ENCODE peak calls at places on chromosomes 5 and 9, in six cellular contexts. One of them, this sample, is unnamed.

GRCh38 chr5:13574634-13575033 is 369.9 kb downstream of the DNAH5 start:
- DNase-seq in stimulated activated CD8-positive, alpha-beta memory T cell treated with anti-CD3 and anti-CD28 coated beads, Interleukin-4, amount 100 ng/mL, for 1 hour: no peak
- DNase-seq in GM04504: no peak
- DNase-seq in C1 segment of cervical spinal cord: no peak
- DNase-seq in non-pigmented ciliary epithelial cell: no peak
- DNase-seq in NCI-H1105: no peak
- DNase-seq in this sample: no peak

GRCh38 chr5:134411546-134412266 is at the start of gene CDKN2AIPNL:
- DNase-seq in stimulated activated CD8-positive, alpha-beta memory T cell treated with anti-CD3 and anti-CD28 coated beads, Interleukin-4, amount 100 ng/mL, for 1 hour: peak
- DNase-seq in C1 segment of cervical spinal cord: peak
- DNase-seq in NCI-H1105: peak
- DNase-seq in non-pigmented ciliary epithelial cell: no peak
- DNase-seq in GM04504: peak
- DNase-seq in this sample: peak

GRCh38 chr5:7615566-7616061 is 219.7 kb downstream of the ADCY2 start:
- DNase-seq in non-pigmented ciliary epithelial cell: no peak
- DNase-seq in GM04504: no peak
- DNase-seq in stimulated activated CD8-positive, alpha-beta memory T cell treated with anti-CD3 and anti-CD28 coated beads, Interleukin-4, amount 100 ng/mL, for 1 hour: no peak
- DNase-seq in NCI-H1105: no peak
- DNase-seq in C1 segment of cervical spinal cord: no peak
- DNase-seq in this sample: no peak

GRCh38 chr9:89165341-89165740 is 13.3 kb downstream of the SHC3 start:
- DNase-seq in non-pigmented ciliary epithelial cell: no peak
- DNase-seq in NCI-H1105: no peak
- DNase-seq in stimulated activated CD8-positive, alpha-beta memory T cell treated with anti-CD3 and anti-CD28 coated beads, Interleukin-4, amount 100 ng/mL, for 1 hour: no peak
- DNase-seq in C1 segment of cervical spinal cord: no peak
- DNase-seq in GM04504: no peak
- DNase-seq in this sample: no peak

GRCh38 chr9:137833721-137834613 is 43.6 kb upstream of the CACNA1B start:
- DNase-seq in C1 segment of cervical spinal cord: no peak
- DNase-seq in non-pigmented ciliary epithelial cell: no peak
- DNase-seq in NCI-H1105: no peak
- DNase-seq in GM04504: no peak
- DNase-seq in stimulated activated CD8-positive, alpha-beta memory T cell treated with anti-CD3 and anti-CD28 coated beads, Interleukin-4, amount 100 ng/mL, for 1 hour: no peak
- DNase-seq in this sample: no peak

GRCh38 chr5:35029333-35029732 is 18.4 kb downstream of the AGXT2 start:
- DNase-seq in non-pigmented ciliary epithelial cell: peak
- DNase-seq in NCI-H1105: no peak
- DNase-seq in GM04504: peak
- DNase-seq in C1 segment of cervical spinal cord: no peak
- DNase-seq in stimulated activated CD8-positive, alpha-beta memory T cell treated with anti-CD3 and anti-CD28 coated beads, Interleukin-4, amount 100 ng/mL, for 1 hour: no peak
- DNase-seq in this sample: peak

GRCh38 chr5:158139161-158139560 is 280.2 kb upstream of the CLINT1 start:
- DNase-seq in stimulated activated CD8-positive, alpha-beta memory T cell treated with anti-CD3 and anti-CD28 coated beads, Interleukin-4, amount 100 ng/mL, for 1 hour: no peak
- DNase-seq in GM04504: peak
- DNase-seq in C1 segment of cervical spinal cord: no peak
- DNase-seq in non-pigmented ciliary epithelial cell: no peak
- DNase-seq in NCI-H1105: no peak
- DNase-seq in this sample: no peak

GRCh38 chr5:180607861-180608571 is 16.7 kb upstream of the SCGB3A1 start:
- DNase-seq in GM04504: no peak
- DNase-seq in stimulated activated CD8-positive, alpha-beta memory T cell treated with anti-CD3 and anti-CD28 coated beads, Interleukin-4, amount 100 ng/mL, for 1 hour: no peak
- DNase-seq in NCI-H1105: no peak
- DNase-seq in non-pigmented ciliary epithelial cell: no peak
- DNase-seq in C1 segment of cervical spinal cord: no peak
- DNase-seq in this sample: no peak

GRCh38 chr9:10282084-10282483 is 330.7 kb downstream of the PTPRD start:
- DNase-seq in non-pigmented ciliary epithelial cell: no peak
- DNase-seq in NCI-H1105: no peak
- DNase-seq in stimulated activated CD8-positive, alpha-beta memory T cell treated with anti-CD3 and anti-CD28 coated beads, Interleukin-4, amount 100 ng/mL, for 1 hour: no peak
- DNase-seq in C1 segment of cervical spinal cord: no peak
- DNase-seq in GM04504: no peak
- DNase-seq in this sample: no peak

GRCh38 chr5:125149503-125149902 is 403.1 kb upstream of the ZNF608 start:
- DNase-seq in GM04504: no peak
- DNase-seq in non-pigmented ciliary epithelial cell: no peak
- DNase-seq in C1 segment of cervical spinal cord: no peak
- DNase-seq in NCI-H1105: no peak
- DNase-seq in stimulated activated CD8-positive, alpha-beta memory T cell treated with anti-CD3 and anti-CD28 coated beads, Interleukin-4, amount 100 ng/mL, for 1 hour: no peak
- DNase-seq in this sample: no peak

GRCh38 chr9:75885652-75886051 is 4.8 kb upstream of the PCSK5 start:
- DNase-seq in stimulated activated CD8-positive, alpha-beta memory T cell treated with anti-CD3 and anti-CD28 coated beads, Interleukin-4, amount 100 ng/mL, for 1 hour: no peak
- DNase-seq in C1 segment of cervical spinal cord: no peak
- DNase-seq in GM04504: no peak
- DNase-seq in NCI-H1105: no peak
- DNase-seq in non-pigmented ciliary epithelial cell: no peak
- DNase-seq in this sample: no peak

GRCh38 chr5:68047035-68047434 is 168.5 kb upstream of the PIK3R1 start:
- DNase-seq in C1 segment of cervical spinal cord: no peak
- DNase-seq in GM04504: peak
- DNase-seq in stimulated activated CD8-positive, alpha-beta memory T cell treated with anti-CD3 and anti-CD28 coated beads, Interleukin-4, amount 100 ng/mL, for 1 hour: no peak
- DNase-seq in NCI-H1105: no peak
- DNase-seq in non-pigmented ciliary epithelial cell: peak
- DNase-seq in this sample: no peak

GRCh38 chr5:151686673-151687378 is at the start of gene SPARC:
- DNase-seq in C1 segment of cervical spinal cord: peak
- DNase-seq in stimulated activated CD8-positive, alpha-beta memory T cell treated with anti-CD3 and anti-CD28 coated beads, Interleukin-4, amount 100 ng/mL, for 1 hour: no peak
- DNase-seq in GM04504: peak
- DNase-seq in non-pigmented ciliary epithelial cell: peak
- DNase-seq in NCI-H1105: no peak
- DNase-seq in this sample: peak

GRCh38 chr5:175347027-175347426 is 97.0 kb downstream of the DRD1 start:
- DNase-seq in stimulated activated CD8-positive, alpha-beta memory T cell treated with anti-CD3 and anti-CD28 coated beads, Interleukin-4, amount 100 ng/mL, for 1 hour: no peak
- DNase-seq in NCI-H1105: no peak
- DNase-seq in GM04504: no peak
- DNase-seq in C1 segment of cervical spinal cord: no peak
- DNase-seq in non-pigmented ciliary epithelial cell: peak
- DNase-seq in this sample: no peak

GRCh38 chr9:757246-757881 is 84.1 kb upstream of the DMRT1 start:
- DNase-seq in non-pigmented ciliary epithelial cell: no peak
- DNase-seq in NCI-H1105: peak
- DNase-seq in stimulated activated CD8-positive, alpha-beta memory T cell treated with anti-CD3 and anti-CD28 coated beads, Interleukin-4, amount 100 ng/mL, for 1 hour: no peak
- DNase-seq in GM04504: peak
- DNase-seq in C1 segment of cervical spinal cord: peak
- DNase-seq in this sample: no peak

GRCh38 chr5:144947019-144947418 is 776.3 kb downstream of the KCTD16 start:
- DNase-seq in stimulated activated CD8-positive, alpha-beta memory T cell treated with anti-CD3 and anti-CD28 coated beads, Interleukin-4, amount 100 ng/mL, for 1 hour: no peak
- DNase-seq in GM04504: no peak
- DNase-seq in C1 segment of cervical spinal cord: no peak
- DNase-seq in non-pigmented ciliary epithelial cell: no peak
- DNase-seq in NCI-H1105: no peak
- DNase-seq in this sample: no peak

GRCh38 chr5:128081111-128081865 is 2.3 kb upstream of the SLC12A2 start:
- DNase-seq in stimulated activated CD8-positive, alpha-beta memory T cell treated with anti-CD3 and anti-CD28 coated beads, Interleukin-4, amount 100 ng/mL, for 1 hour: no peak
- DNase-seq in C1 segment of cervical spinal cord: no peak
- DNase-seq in GM04504: no peak
- DNase-seq in non-pigmented ciliary epithelial cell: no peak
- DNase-seq in NCI-H1105: no peak
- DNase-seq in this sample: no peak

GRCh38 chr9:21266733-21267132 is 26.9 kb upstream of the IFNA14 start:
- DNase-seq in NCI-H1105: no peak
- DNase-seq in GM04504: no peak
- DNase-seq in C1 segment of cervical spinal cord: no peak
- DNase-seq in non-pigmented ciliary epithelial cell: no peak
- DNase-seq in stimulated activated CD8-positive, alpha-beta memory T cell treated with anti-CD3 and anti-CD28 coated beads, Interleukin-4, amount 100 ng/mL, for 1 hour: no peak
- DNase-seq in this sample: no peak

GRCh38 chr5:56003179-56003578 is 8.4 kb upstream of the IL6ST start:
- DNase-seq in C1 segment of cervical spinal cord: no peak
- DNase-seq in stimulated activated CD8-positive, alpha-beta memory T cell treated with anti-CD3 and anti-CD28 coated beads, Interleukin-4, amount 100 ng/mL, for 1 hour: no peak
- DNase-seq in non-pigmented ciliary epithelial cell: no peak
- DNase-seq in GM04504: no peak
- DNase-seq in NCI-H1105: no peak
- DNase-seq in this sample: no peak

GRCh38 chr5:90383903-90384302 is 25.7 kb downstream of the CETN3 start:
- DNase-seq in C1 segment of cervical spinal cord: no peak
- DNase-seq in GM04504: no peak
- DNase-seq in NCI-H1105: no peak
- DNase-seq in non-pigmented ciliary epithelial cell: no peak
- DNase-seq in stimulated activated CD8-positive, alpha-beta memory T cell treated with anti-CD3 and anti-CD28 coated beads, Interleukin-4, amount 100 ng/mL, for 1 hour: no peak
- DNase-seq in this sample: no peak

GRCh38 chr5:39337516-39337915 is 26.8 kb downstream of the C9 start:
- DNase-seq in C1 segment of cervical spinal cord: no peak
- DNase-seq in stimulated activated CD8-positive, alpha-beta memory T cell treated with anti-CD3 and anti-CD28 coated beads, Interleukin-4, amount 100 ng/mL, for 1 hour: no peak
- DNase-seq in non-pigmented ciliary epithelial cell: no peak
- DNase-seq in GM04504: no peak
- DNase-seq in NCI-H1105: no peak
- DNase-seq in this sample: no peak

GRCh38 chr5:34564706-34565235 is 91.4 kb upstream of the RAI14 start:
- DNase-seq in GM04504: no peak
- DNase-seq in stimulated activated CD8-positive, alpha-beta memory T cell treated with anti-CD3 and anti-CD28 coated beads, Interleukin-4, amount 100 ng/mL, for 1 hour: no peak
- DNase-seq in NCI-H1105: no peak
- DNase-seq in non-pigmented ciliary epithelial cell: no peak
- DNase-seq in C1 segment of cervical spinal cord: no peak
- DNase-seq in this sample: no peak

GRCh38 chr9:21933281-21933680 is 60.9 kb downstream of the CDKN2A start:
- DNase-seq in C1 segment of cervical spinal cord: no peak
- DNase-seq in GM04504: no peak
- DNase-seq in NCI-H1105: no peak
- DNase-seq in non-pigmented ciliary epithelial cell: no peak
- DNase-seq in stimulated activated CD8-positive, alpha-beta memory T cell treated with anti-CD3 and anti-CD28 coated beads, Interleukin-4, amount 100 ng/mL, for 1 hour: no peak
- DNase-seq in this sample: no peak

GRCh38 chr5:177023247-177023703 is 779 bp downstream of the ZNF346 start:
- DNase-seq in stimulated activated CD8-positive, alpha-beta memory T cell treated with anti-CD3 and anti-CD28 coated beads, Interleukin-4, amount 100 ng/mL, for 1 hour: no peak
- DNase-seq in C1 segment of cervical spinal cord: peak
- DNase-seq in NCI-H1105: no peak
- DNase-seq in non-pigmented ciliary epithelial cell: no peak
- DNase-seq in GM04504: no peak
- DNase-seq in this sample: no peak

GRCh38 chr9:33817327-33818166 is 587 bp downstream of the UBE2R2 start:
- DNase-seq in non-pigmented ciliary epithelial cell: no peak
- DNase-seq in stimulated activated CD8-positive, alpha-beta memory T cell treated with anti-CD3 and anti-CD28 coated beads, Interleukin-4, amount 100 ng/mL, for 1 hour: peak
- DNase-seq in NCI-H1105: no peak
- DNase-seq in GM04504: no peak
- DNase-seq in C1 segment of cervical spinal cord: peak
- DNase-seq in this sample: peak

GRCh38 chr5:176183321-176184074 is 54.7 kb upstream of the SIMC1 start:
- DNase-seq in C1 segment of cervical spinal cord: no peak
- DNase-seq in NCI-H1105: peak
- DNase-seq in non-pigmented ciliary epithelial cell: no peak
- DNase-seq in GM04504: no peak
- DNase-seq in stimulated activated CD8-positive, alpha-beta memory T cell treated with anti-CD3 and anti-CD28 coated beads, Interleukin-4, amount 100 ng/mL, for 1 hour: no peak
- DNase-seq in this sample: no peak

This sample was measured in HFF-Myc.